ENCODE peak calls at places on chromosomes 16 and 17, in eight cellular contexts. B is heart left ventricle, Z is epithelial cell of proximal tubule, V is mucosa of descending colon, H is fibroblast of lung, G is RWPE1, J is cardiac fibroblast, T is left ventricle myocardium inferior. U is an unnamed sample.

GRCh38 chr17:7589204-7589868 is 558 bp downstream of the SOX15 start:
- DNase-seq in B (peak; percentile 82), Z (no peak), V (peak; percentile 87), H (peak; percentile 85), G (peak; percentile 71), J (peak; percentile 89), T (peak; percentile 87), U (peak; percentile 79)

GRCh38 chr17:35774499-35774898 is 13.8 kb downstream of the C17orf50 start:
- DNase-seq in B (peak; percentile 43), Z (no peak), V (peak; percentile 79), H (peak; percentile 80), G (no peak), J (peak; percentile 58), T (no peak), U (no peak)

GRCh38 chr16:19143241-19143640 is 24.8 kb upstream of the SYT17 start:
- DNase-seq in B (no peak), Z (no peak), V (no peak), H (no peak), G (peak; percentile 44), J (no peak), T (no peak), U (no peak)

GRCh38 chr17:64615025-64615677 is 47.0 kb downstream of the SMURF2 start:
- DNase-seq in B (no peak), Z (no peak), V (no peak), H (peak; percentile 69), G (no peak), J (peak; percentile 74), T (no peak), U (no peak)

GRCh38 chr17:16488572-16488997 is 3.4 kb downstream of the LRRC75A start:
- DNase-seq in B (no peak), Z (no peak), V (peak; percentile 71), H (no peak), G (no peak), J (no peak), T (no peak), U (no peak)

GRCh38 chr16:66928702-66929388 is 3.5 kb upstream of the RRAD start:
- DNase-seq in B (no peak), Z (no peak), V (no peak), H (peak; percentile 38), G (no peak), J (peak; percentile 43), T (no peak), U (no peak)

GRCh38 chr17:56528636-56529170 is 64.8 kb upstream of the NOG start:
- DNase-seq in B (no peak), Z (no peak), V (no peak), H (no peak), G (no peak), J (no peak), T (no peak), U (no peak)

GRCh38 chr16:77344306-77344705 is 90.5 kb downstream of the ADAMTS18 start:
- DNase-seq in B (no peak), Z (no peak), V (no peak), H (peak; percentile 6), G (no peak), J (no peak), T (no peak), U (no peak)

GRCh38 chr16:3097266-3097665 is 1.8 kb downstream of the ZSCAN10 start:
- DNase-seq in B (no peak), Z (no peak), V (peak; percentile 36), H (no peak), G (no peak), J (no peak), T (no peak), U (peak; percentile 37)

GRCh38 chr17:64477849-64478248 is 19.0 kb downstream of the POLG2 start:
- DNase-seq in B (no peak), Z (no peak), V (no peak), H (no peak), G (no peak), J (no peak), T (no peak), U (no peak)

GRCh38 chr16:27230562-27230991 is 27.3 kb downstream of the KDM8 start:
- DNase-seq in B (no peak), Z (no peak), V (peak; percentile 92), H (no peak), G (no peak), J (no peak), T (no peak), U (no peak)

GRCh38 chr17:38430316-38430715 is 2.1 kb downstream of the ARHGAP23 start:
- DNase-seq in B (no peak), Z (no peak), V (no peak), H (peak; percentile 51), G (no peak), J (peak; percentile 75), T (no peak), U (no peak)

GRCh38 chr17:49872776-49873377 is 25.0 kb upstream of the TAC4 start:
- DNase-seq in B (no peak), Z (no peak), V (no peak), H (no peak), G (no peak), J (no peak), T (no peak), U (no peak)

GRCh38 chr17:46082293-46082692 is 83.2 kb downstream of the STH start:
- DNase-seq in B (no peak), Z (no peak), V (no peak), H (no peak), G (no peak), J (no peak), T (no peak), U (no peak)

GRCh38 chr16:10983175-10983558 is 38.8 kb downstream of the CLEC16A start:
- DNase-seq in B (no peak), Z (no peak), V (no peak), H (no peak), G (no peak), J (no peak), T (no peak), U (no peak)
- TF ChIP-seq CTCF in B (no peak), Z (peak; percentile 18), V (no peak), H (no peak), G (no peak), J (no peak), T (peak; percentile 32), U (no peak)

DNA sequence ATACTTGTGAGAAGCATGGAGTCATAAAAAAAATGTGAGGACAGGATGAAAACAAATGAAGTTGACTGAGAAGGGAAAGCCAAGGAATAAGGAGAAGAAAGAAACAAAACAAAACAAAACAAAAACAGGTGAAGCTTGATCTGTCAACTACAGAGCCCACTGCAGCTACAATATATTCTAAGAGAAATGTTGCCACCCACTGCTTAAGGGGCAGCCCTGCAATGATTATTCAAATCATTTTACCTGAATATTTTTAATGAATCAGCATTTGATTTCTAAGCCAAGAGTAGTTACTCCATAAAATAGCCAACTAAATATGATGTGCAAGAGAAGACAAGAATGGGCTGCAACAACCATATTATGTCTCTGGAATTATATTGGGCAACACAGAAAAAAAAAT is 252.0 kb upstream of the KIF2B start:
- DNase-seq in B (no peak), Z (no peak), V (no peak), H (peak; percentile 17), G (no peak), J (no peak), T (no peak), U (no peak)
- TF ChIP-seq CTCF in B (no peak), Z (peak; percentile 36), V (no peak), H (no peak), G (no peak), J (no peak), T (no peak), U (no peak)

GRCh38 chr17:32625971-32626370 is 139.2 kb downstream of the CDK5R1 start:
- DNase-seq in B (no peak), Z (no peak), V (no peak), H (no peak), G (no peak), J (no peak), T (no peak), U (no peak)

GRCh38 chr17:32628645-32629044 is 141.9 kb downstream of the CDK5R1 start:
- DNase-seq in B (no peak), Z (no peak), V (no peak), H (no peak), G (no peak), J (no peak), T (no peak), U (no peak)

GRCh38 chr17:32623196-32623595 is 136.4 kb downstream of the CDK5R1 start:
- DNase-seq in B (no peak), Z (no peak), V (no peak), H (no peak), G (no peak), J (no peak), T (no peak), U (no peak)

GRCh38 chr17:32627233-32628008 is 140.6 kb downstream of the CDK5R1 start:
- DNase-seq in B (no peak), Z (no peak), V (no peak), H (peak; percentile 33), G (no peak), J (peak; percentile 14), T (no peak), U (peak; percentile 22)

DNA sequence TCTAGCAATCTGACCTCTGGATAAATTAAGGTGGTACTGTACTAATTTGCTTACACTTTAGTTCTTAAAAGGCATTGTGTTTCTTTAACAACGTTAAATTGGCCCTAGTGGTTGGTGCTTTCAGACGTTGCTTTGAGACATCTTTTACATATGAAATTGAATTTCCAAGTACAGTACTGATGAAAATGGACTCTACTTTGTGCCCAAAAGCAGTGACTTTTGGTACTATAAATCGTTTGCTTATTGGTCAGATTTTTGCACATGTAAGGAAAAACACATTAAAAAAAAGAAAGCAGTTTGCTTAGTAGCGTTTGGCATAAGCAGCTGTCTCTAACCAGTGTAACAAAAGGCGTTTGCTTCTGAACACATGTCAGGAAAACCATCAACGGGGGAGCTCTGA is 139.6 kb downstream of the CDK5R1 start:
- DNase-seq in B (no peak), Z (no peak), V (no peak), H (no peak), G (no peak), J (no peak), T (no peak), U (no peak)
- TF ChIP-seq CTCF in B (no peak), Z (no peak), V (no peak), H (no peak), G (no peak), J (no peak), T (no peak), U (no peak)

GRCh38 chr17:44351464-44351863 is 6.4 kb downstream of the GRN start:
- DNase-seq in B (no peak), Z (no peak), V (no peak), H (no peak), G (no peak), J (no peak), T (no peak), U (no peak)
- TF ChIP-seq CTCF in B (no peak), Z (no peak), V (no peak), H (no peak), G (no peak), J (no peak), T (no peak), U (no peak)

DNA sequence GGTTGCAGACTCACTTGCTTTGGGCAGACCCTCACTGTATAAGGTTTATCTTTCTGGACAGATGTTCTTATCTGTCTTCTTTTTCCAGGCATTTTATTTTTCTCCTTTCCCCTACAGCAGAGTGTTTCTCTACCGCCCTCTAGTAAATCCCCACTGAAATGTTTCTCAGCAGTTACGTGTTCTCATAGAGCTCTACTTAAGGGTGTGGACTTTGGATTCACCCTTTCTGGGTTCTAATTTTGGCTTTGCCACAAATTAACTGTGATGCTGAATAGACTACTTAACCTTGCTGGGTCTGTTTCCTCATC is 2.0 kb downstream of the ADAT1 start:
- DNase-seq in B (no peak), Z (no peak), V (no peak), H (peak; percentile 60), G (peak; percentile 18), J (peak; percentile 41), T (no peak), U (no peak)
- TF ChIP-seq CTCF in B (peak; percentile 33), Z (peak; percentile 61), V (peak; percentile 33), H (peak; percentile 59), G (peak; percentile 35), J (peak; percentile 64), T (peak; percentile 49), U (peak; percentile 46)

U was measured in nephron progenitor cell.